ENCODE peak calls at places on chromosomes 11 and 22, in seven cellular contexts. Y is brain microvascular endothelial cell, M is tibial nerve, O is omental fat pad, X is RWPE1, R is PC-3, E is epithelial cell of proximal tubule. A is an unnamed sample.

GRCh38 chr11:1570001-1570453 is 2.0 kb downstream of the DUSP8 start:
- DNase-seq in Y (no peak), M (no peak), O (no peak), X (no peak), R (no peak), E (no peak), A (no peak)

GRCh38 chr11:35584321-35584720 is 33.9 kb upstream of the FJX1 start:
- DNase-seq in Y (peak; percentile 66), M (no peak), O (no peak), X (peak; percentile 75), R (peak; percentile 77), E (no peak), A (no peak)

GRCh38 chr11:44097821-44098220 is 2.3 kb downstream of the EXT2 start:
- DNase-seq in Y (no peak), M (no peak), O (no peak), X (peak; percentile 75), R (peak; percentile 64), E (no peak), A (no peak)

GRCh38 chr22:49663823-49664222 is 163.8 kb downstream of the BRD1 start:
- DNase-seq in Y (no peak), M (no peak), O (no peak), X (no peak), R (no peak), E (no peak), A (peak; percentile 6)

GRCh38 chr11:64865286-64866172 is 12.9 kb downstream of the EHD1 start:
- DNase-seq in Y (peak; percentile 80), M (no peak), O (no peak), X (no peak), R (peak; percentile 46), E (no peak), A (no peak)

GRCh38 chr11:36509265-36509664 is 807 bp downstream of the TRAF6 start:
- DNase-seq in Y (peak; percentile 29), M (no peak), O (no peak), X (peak; percentile 7), R (peak; percentile 33), E (no peak), A (no peak)

GRCh38 chr11:76626921-76627391 is 43.6 kb downstream of the LRRC32 start:
- DNase-seq in Y (peak; percentile 32), M (no peak), O (no peak), X (no peak), R (peak; percentile 16), E (no peak), A (peak; percentile 60)

GRCh38 chr11:99370557-99371200 is 349.9 kb downstream of the CNTN5 start:
- DNase-seq in Y (peak; percentile 70), M (no peak), O (no peak), X (peak; percentile 12), R (peak; percentile 75), E (no peak), A (no peak)

GRCh38 chr11:12687216-12687623 is 13.0 kb downstream of the TEAD1 start:
- DNase-seq in Y (no peak), M (no peak), O (no peak), X (no peak), R (peak; percentile 57), E (no peak), A (no peak)

GRCh38 chr11:129894281-129895125 is 875 bp downstream of the NFRKB start:
- DNase-seq in Y (no peak), M (no peak), O (no peak), X (peak; percentile 34), R (peak; percentile 21), E (no peak), A (no peak)

GRCh38 chr22:28783786-28784671 is 11.5 kb downstream of the CCDC117 start:
- DNase-seq in Y (no peak), M (no peak), O (no peak), X (no peak), R (peak; percentile 38), E (no peak), A (no peak)

GRCh38 chr22:30078320-30079311 is 1.6 kb upstream of the HORMAD2 start:
- DNase-seq in Y (no peak), M (no peak), O (no peak), X (no peak), R (no peak), E (no peak), A (no peak)

GRCh38 chr11:65378208-65378927 is 4.1 kb downstream of the SLC25A45 start:
- DNase-seq in Y (no peak), M (no peak), O (no peak), X (no peak), R (no peak), E (no peak), A (no peak)

GRCh38 chr11:82898242-82898641 is 2.0 kb downstream of the PRCP start:
- DNase-seq in Y (no peak), M (no peak), O (no peak), X (no peak), R (no peak), E (no peak), A (no peak)

GRCh38 chr11:18697581-18697980 is 998 bp upstream of the TMEM86A start:
- DNase-seq in Y (no peak), M (no peak), O (no peak), X (no peak), R (no peak), E (no peak), A (no peak)

GRCh38 chr22:44823396-44823795 is 71.0 kb downstream of the ARHGAP8 start:
- DNase-seq in Y (no peak), M (no peak), O (no peak), X (no peak), R (no peak), E (no peak), A (no peak)

GRCh38 chr22:32864041-32864440 is 62.5 kb downstream of the TIMP3 start:
- DNase-seq in Y (no peak), M (no peak), O (no peak), X (no peak), R (no peak), E (no peak), A (no peak)

GRCh38 chr22:19109198-19110063 is 12.8 kb downstream of the DGCR2 start:
- DNase-seq in Y (no peak), M (peak; percentile 32), O (no peak), X (peak; percentile 55), R (no peak), E (no peak), A (no peak)

GRCh38 chr11:69642549-69642912 is 1.6 kb downstream of the CCND1 start:
- DNase-seq in Y (no peak), M (no peak), O (no peak), X (no peak), R (no peak), E (no peak), A (peak; percentile 52)

GRCh38 chr11:57303280-57303989 is 21.3 kb downstream of the TNKS1BP1 start:
- DNase-seq in Y (no peak), M (no peak), O (no peak), X (no peak), R (no peak), E (no peak), A (no peak)

GRCh38 chr11:75815345-75815983 is 454 bp downstream of the UVRAG start:
- DNase-seq in Y (peak; percentile 25), M (no peak), O (no peak), X (peak; percentile 55), R (peak; percentile 33), E (no peak), A (peak; percentile 55)

GRCh38 chr11:65869643-65870306 is 2.8 kb downstream of the EFEMP2 start:
- DNase-seq in Y (no peak), M (no peak), O (no peak), X (no peak), R (no peak), E (no peak), A (no peak)

GRCh38 chr11:65391007-65391406 is 4.6 kb downstream of the FRMD8 start:
- DNase-seq in Y (no peak), M (no peak), O (no peak), X (no peak), R (no peak), E (no peak), A (no peak)

GRCh38 chr11:34417203-34417602 is 21.5 kb upstream of the CAT start:
- DNase-seq in Y (no peak), M (no peak), O (no peak), X (no peak), R (no peak), E (no peak), A (no peak)
- TF ChIP-seq CTCF in Y (peak; percentile 21), M (no peak), O (no peak), X (no peak), R (peak; percentile 37), E (peak; percentile 30), A (no peak)

GRCh38 chr22:21867528-21868266 is at the start of gene MAPK1:
- DNase-seq in Y (peak; percentile 84), M (peak; percentile 88), O (peak; percentile 62), X (peak; percentile 83), R (peak; percentile 77), E (no peak), A (peak; percentile 95)
- TF ChIP-seq CTCF in Y (peak; percentile 35), M (peak; percentile 30), O (no peak), X (peak; percentile 25), R (peak; percentile 35), E (peak; percentile 20), A (peak; percentile 32)

DNA sequence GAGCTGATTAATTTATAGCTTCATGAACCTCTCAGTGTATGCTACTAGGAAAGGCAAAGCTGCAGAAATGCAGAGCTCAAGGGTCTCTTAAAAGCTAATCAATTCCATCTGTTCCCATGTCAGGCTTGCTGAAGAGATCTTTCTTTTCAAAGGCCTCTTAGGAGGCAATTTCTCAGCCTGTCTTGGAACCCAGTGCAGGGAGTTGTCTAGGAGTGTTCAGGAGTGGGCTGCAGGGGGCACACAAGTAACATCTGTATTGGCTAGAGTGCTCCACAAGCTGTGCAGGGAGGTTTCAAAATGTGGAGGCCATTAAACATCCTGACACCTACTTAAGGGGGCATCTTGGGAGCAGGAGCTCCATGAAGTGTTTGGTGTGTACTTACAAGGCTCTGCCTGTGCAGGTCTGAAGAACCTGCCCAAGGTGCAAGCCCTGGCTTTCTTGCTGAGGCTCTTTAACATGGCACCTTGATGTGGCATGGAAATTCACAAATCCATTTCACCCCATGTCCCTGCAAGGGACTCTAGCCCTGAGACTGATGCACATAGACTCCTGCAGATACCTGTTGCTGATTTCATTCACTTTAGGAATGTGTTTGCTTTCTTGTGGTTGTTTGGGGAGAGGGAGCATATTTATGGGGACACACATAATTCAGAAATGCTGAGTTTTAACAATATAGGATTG is 134.7 kb downstream of the ME3 start:
- DNase-seq in Y (peak; percentile 28), M (no peak), O (no peak), X (no peak), R (no peak), E (no peak), A (no peak)
- TF ChIP-seq CTCF in Y (peak; percentile 61), M (no peak), O (no peak), X (no peak), R (no peak), E (peak; percentile 39), A (no peak)

GRCh38 chr11:133168016-133168415 is 364.3 kb downstream of the OPCML start:
- DNase-seq in Y (no peak), M (no peak), O (no peak), X (no peak), R (no peak), E (no peak), A (no peak)

GRCh38 chr11:133162228-133162627 is 370.1 kb downstream of the OPCML start:
- DNase-seq in Y (no peak), M (no peak), O (no peak), X (no peak), R (no peak), E (no peak), A (no peak)

GRCh38 chr11:133160754-133161153 is 371.5 kb downstream of the OPCML start:
- DNase-seq in Y (no peak), M (no peak), O (no peak), X (no peak), R (no peak), E (no peak), A (no peak)

GRCh38 chr11:133164986-133165385 is 367.3 kb downstream of the OPCML start:
- DNase-seq in Y (no peak), M (no peak), O (no peak), X (no peak), R (no peak), E (no peak), A (no peak)

GRCh38 chr11:133163463-133164419 is 368.6 kb downstream of the OPCML start:
- DNase-seq in Y (peak; percentile 36), M (peak; percentile 39), O (no peak), X (no peak), R (peak; percentile 62), E (peak; percentile 15), A (no peak)
- TF ChIP-seq CTCF in Y (peak; percentile 77), M (peak; percentile 49), O (no peak), X (peak; percentile 39), R (peak; percentile 74), E (peak; percentile 82), A (no peak)

A was measured in natural killer cell.